ENCODE peak calls at places on chromosomes 1 and 21, in seven cellular contexts. B is stimulated activated CD8-positive, alpha-beta memory T cell treated with anti-CD3 and anti-CD28 coated beads, Interleukin-15, amount 100 ng/mL, for 4 hours; Z is adrenal gland; T is epithelial cell of esophagus; U is NCI-H1105; D is tibial artery; P is GM20000. E is an unnamed sample.

GRCh38 chr1:20368866-20369545 is 78.3 kb downstream of the VWA5B1 start:
- DNase-seq in U (peak; percentile 82), B (no peak), P (no peak), T (no peak), Z (no peak), D (no peak), E (no peak)

GRCh38 chr1:41752514-41753170 is 166.1 kb downstream of the HIVEP3 start:
- DNase-seq in D (no peak), B (no peak), Z (no peak), P (no peak), T (peak; percentile 50), U (no peak), E (no peak)

GRCh38 chr1:25821630-25822091 is 1.9 kb downstream of the MTFR1L start:
- DNase-seq in U (no peak), Z (peak; percentile 82), B (no peak), P (no peak), D (no peak), T (no peak), E (no peak)

GRCh38 chr1:87203890-87204289 is 124.8 kb upstream of the LMO4 start:
- DNase-seq in P (no peak), T (peak; percentile 69), D (peak; percentile 29), U (no peak), B (no peak), Z (no peak), E (no peak)

GRCh38 chr1:151802372-151802771 is 2.8 kb downstream of the LINGO4 start:
- DNase-seq in Z (no peak), T (no peak), B (no peak), D (no peak), U (no peak), P (no peak), E (no peak)

GRCh38 chr21:43299441-43300277 is 127.3 kb downstream of the SIK1 start:
- DNase-seq in D (no peak), T (no peak), P (no peak), Z (no peak), B (no peak), U (no peak), E (peak; percentile 37)

GRCh38 chr1:240526321-240526720 is 85.6 kb downstream of the GREM2 start:
- DNase-seq in T (no peak), Z (no peak), P (no peak), U (no peak), B (no peak), D (no peak), E (no peak)

GRCh38 chr1:210298296-210298695 is 30.4 kb upstream of the HHAT start:
- DNase-seq in B (no peak), D (no peak), P (no peak), U (no peak), Z (no peak), T (no peak), E (no peak)

GRCh38 chr1:55081188-55081904 is 42.0 kb downstream of the PCSK9 start:
- DNase-seq in B (no peak), Z (no peak), D (no peak), P (no peak), T (peak; percentile 63), U (no peak), E (no peak)

GRCh38 chr21:35663856-35664606 is 396.3 kb downstream of the SETD4 start:
- DNase-seq in D (no peak), Z (no peak), B (no peak), P (no peak), U (no peak), T (no peak), E (no peak)

GRCh38 chr1:107016376-107016978 is 40.0 kb upstream of the PRMT6 start:
- DNase-seq in Z (no peak), U (no peak), B (no peak), D (no peak), P (peak; percentile 24), T (no peak), E (no peak)

GRCh38 chr1:93567255-93567918 is 114.2 kb downstream of the BCAR3 start:
- DNase-seq in U (no peak), Z (peak; percentile 82), B (no peak), T (peak; percentile 82), P (no peak), D (no peak), E (no peak)

GRCh38 chr1:236507022-236507700 is 16.6 kb upstream of the LGALS8 start:
- DNase-seq in D (no peak), P (no peak), T (no peak), B (no peak), U (no peak), Z (no peak), E (no peak)

GRCh38 chr1:186950547-186950946 is 121.8 kb downstream of the PLA2G4A start:
- DNase-seq in P (no peak), U (no peak), D (no peak), Z (no peak), T (peak; percentile 87), B (no peak), E (no peak)

GRCh38 chr1:156097499-156098178 is 15.4 kb upstream of the MEX3A start:
- DNase-seq in D (no peak), P (no peak), Z (no peak), B (no peak), T (no peak), U (no peak), E (no peak)

E was measured in aorta.